ENCODE peak calls at places on chromosomes 7 and 10, in eight cellular contexts. One of them, this sample, is unnamed.
A peak's percentile ranks its signal among the peaks of the same experiment; 100 is the strongest.

GRCh38 chr7:94367940-94368339 is 26.8 kb upstream of the COL1A2 start:
- DNase-seq in fibroblast of lung: peak; percentile 91
- DNase-seq in upper lobe of right lung: no peak
- DNase-seq in prostate gland: no peak
- DNase-seq in astrocyte: peak; percentile 88
- DNase-seq in right lobe of liver: no peak
- DNase-seq in thoracic aorta: no peak
- DNase-seq in CD8-positive, alpha-beta T cell: no peak
- DNase-seq in this sample: no peak

GRCh38 chr10:120940299-120940900 is 89.2 kb downstream of the WDR11 start:
- DNase-seq in upper lobe of right lung: no peak
- DNase-seq in fibroblast of lung: no peak
- DNase-seq in prostate gland: no peak
- DNase-seq in right lobe of liver: no peak
- DNase-seq in thoracic aorta: no peak
- DNase-seq in astrocyte: no peak
- DNase-seq in CD8-positive, alpha-beta T cell: no peak
- DNase-seq in this sample: no peak

GRCh38 chr10:110225756-110226554 is 18.6 kb downstream of the MXI1 start:
- DNase-seq in fibroblast of lung: peak; percentile 92
- DNase-seq in right lobe of liver: peak; percentile 94
- DNase-seq in upper lobe of right lung: peak; percentile 96
- DNase-seq in prostate gland: peak; percentile 90
- DNase-seq in thoracic aorta: peak; percentile 47
- DNase-seq in CD8-positive, alpha-beta T cell: peak; percentile 85
- DNase-seq in astrocyte: peak; percentile 85
- DNase-seq in this sample: peak; percentile 80

GRCh38 chr10:29811751-29812427 is 177.1 kb upstream of the SVIL start:
- DNase-seq in prostate gland: peak; percentile 74
- DNase-seq in thoracic aorta: peak; percentile 62
- DNase-seq in right lobe of liver: no peak
- DNase-seq in CD8-positive, alpha-beta T cell: no peak
- DNase-seq in fibroblast of lung: peak; percentile 99
- DNase-seq in upper lobe of right lung: no peak
- DNase-seq in astrocyte: peak; percentile 99
- DNase-seq in this sample: peak; percentile 78

GRCh38 chr7:81331061-81332018 is 412.5 kb upstream of the SEMA3C start:
- DNase-seq in prostate gland: no peak
- DNase-seq in astrocyte: peak; percentile 53
- DNase-seq in upper lobe of right lung: no peak
- DNase-seq in right lobe of liver: no peak
- DNase-seq in CD8-positive, alpha-beta T cell: no peak
- DNase-seq in thoracic aorta: no peak
- DNase-seq in fibroblast of lung: peak; percentile 68
- DNase-seq in this sample: no peak

GRCh38 chr7:44048031-44048795 is 3.7 kb downstream of the DBNL start:
- DNase-seq in CD8-positive, alpha-beta T cell: no peak
- DNase-seq in fibroblast of lung: no peak
- DNase-seq in thoracic aorta: no peak
- DNase-seq in upper lobe of right lung: peak; percentile 44
- DNase-seq in right lobe of liver: peak; percentile 38
- DNase-seq in astrocyte: no peak
- DNase-seq in prostate gland: no peak
- DNase-seq in this sample: no peak

GRCh38 chr10:119190353-119190752 is 11.7 kb upstream of the PRDX3 start:
- DNase-seq in CD8-positive, alpha-beta T cell: no peak
- DNase-seq in upper lobe of right lung: no peak
- DNase-seq in fibroblast of lung: peak; percentile 100
- DNase-seq in prostate gland: no peak
- DNase-seq in astrocyte: peak; percentile 99
- DNase-seq in thoracic aorta: no peak
- DNase-seq in right lobe of liver: no peak
- DNase-seq in this sample: no peak

GRCh38 chr7:151174246-151175046 is 7.0 kb upstream of the GBX1 start:
- DNase-seq in CD8-positive, alpha-beta T cell: no peak
- DNase-seq in right lobe of liver: peak; percentile 41
- DNase-seq in astrocyte: peak; percentile 8
- DNase-seq in upper lobe of right lung: no peak
- DNase-seq in thoracic aorta: no peak
- DNase-seq in fibroblast of lung: no peak
- DNase-seq in prostate gland: no peak
- DNase-seq in this sample: no peak

GRCh38 chr7:6027806-6028365 is 3.3 kb upstream of the ANKRD61 start:
- DNase-seq in upper lobe of right lung: no peak
- DNase-seq in prostate gland: no peak
- DNase-seq in astrocyte: no peak
- DNase-seq in right lobe of liver: peak; percentile 11
- DNase-seq in CD8-positive, alpha-beta T cell: no peak
- DNase-seq in thoracic aorta: no peak
- DNase-seq in fibroblast of lung: no peak
- DNase-seq in this sample: no peak

GRCh38 chr7:6028563-6028962 is 2.6 kb upstream of the ANKRD61 start:
- DNase-seq in CD8-positive, alpha-beta T cell: no peak
- DNase-seq in astrocyte: no peak
- DNase-seq in prostate gland: peak; percentile 38
- DNase-seq in upper lobe of right lung: no peak
- DNase-seq in fibroblast of lung: no peak
- DNase-seq in thoracic aorta: no peak
- DNase-seq in right lobe of liver: no peak
- DNase-seq in this sample: no peak

GRCh38 chr7:6023974-6024435 is 7.2 kb upstream of the ANKRD61 start:
- DNase-seq in upper lobe of right lung: peak; percentile 36
- DNase-seq in right lobe of liver: no peak
- DNase-seq in prostate gland: no peak
- DNase-seq in CD8-positive, alpha-beta T cell: no peak
- DNase-seq in thoracic aorta: no peak
- DNase-seq in fibroblast of lung: no peak
- DNase-seq in astrocyte: no peak
- DNase-seq in this sample: no peak

GRCh38 chr7:6026917-6027316 is 4.3 kb upstream of the ANKRD61 start:
- DNase-seq in fibroblast of lung: no peak
- DNase-seq in right lobe of liver: peak; percentile 39
- DNase-seq in upper lobe of right lung: peak; percentile 54
- DNase-seq in CD8-positive, alpha-beta T cell: no peak
- DNase-seq in astrocyte: no peak
- DNase-seq in prostate gland: no peak
- DNase-seq in thoracic aorta: no peak
- DNase-seq in this sample: no peak

DNA sequence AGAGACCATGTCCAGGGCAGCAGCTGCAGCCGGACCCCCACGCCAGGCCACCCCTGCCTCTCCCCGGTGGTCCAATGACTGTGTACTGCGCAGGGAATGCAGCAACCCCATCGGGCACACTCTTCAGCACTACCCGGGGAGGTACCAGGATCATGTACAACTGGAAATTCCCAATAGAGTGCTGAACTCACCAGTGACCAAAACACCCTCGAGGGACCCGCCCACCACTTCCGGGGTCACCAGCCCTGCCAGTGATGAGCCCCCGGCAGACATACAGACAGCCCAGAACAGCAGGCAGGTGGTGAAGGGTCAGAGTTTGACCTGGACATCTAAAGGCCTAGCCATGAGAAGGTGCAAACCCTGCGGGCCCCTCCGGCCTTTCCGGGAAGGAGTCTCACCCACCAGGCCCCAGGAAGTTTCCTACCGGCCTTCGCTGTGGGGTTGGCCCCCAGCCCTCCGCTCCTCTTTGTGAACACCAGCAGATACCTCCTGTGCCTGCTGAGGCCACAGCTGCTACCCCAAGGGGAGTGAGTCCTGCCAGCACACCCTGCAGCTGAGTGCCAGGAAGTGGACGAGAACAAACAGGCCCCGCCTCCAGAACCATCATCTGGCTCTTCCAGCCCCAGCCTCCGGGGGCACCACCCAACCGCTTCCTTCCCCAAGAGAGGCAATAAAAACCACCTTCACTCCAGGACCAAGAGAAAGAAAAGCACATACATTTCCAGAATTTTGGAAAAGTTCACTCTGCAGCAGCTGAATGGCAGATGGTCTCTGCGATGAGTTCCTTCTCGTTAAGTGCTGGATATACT is 5.0 kb upstream of the ANKRD61 start:
- DNase-seq in upper lobe of right lung: peak; percentile 86
- DNase-seq in thoracic aorta: peak; percentile 19
- DNase-seq in right lobe of liver: peak; percentile 61
- DNase-seq in CD8-positive, alpha-beta T cell: peak; percentile 62
- DNase-seq in astrocyte: no peak
- DNase-seq in prostate gland: peak; percentile 80
- DNase-seq in fibroblast of lung: peak; percentile 4
- DNase-seq in this sample: no peak
- TF ChIP-seq CTCF in upper lobe of right lung: peak; percentile 38
- TF ChIP-seq CTCF in thoracic aorta: no peak
- TF ChIP-seq CTCF in right lobe of liver: no peak
- TF ChIP-seq CTCF in CD8-positive, alpha-beta T cell: no peak
- TF ChIP-seq CTCF in astrocyte: peak; percentile 10
- TF ChIP-seq CTCF in prostate gland: no peak
- TF ChIP-seq CTCF in fibroblast of lung: peak; percentile 27
- TF ChIP-seq CTCF in this sample: peak; percentile 57

GRCh38 chr10:131692176-131692575 is 208.6 kb upstream of the PPP2R2D start:
- DNase-seq in thoracic aorta: no peak
- DNase-seq in prostate gland: no peak
- DNase-seq in right lobe of liver: no peak
- DNase-seq in astrocyte: no peak
- DNase-seq in upper lobe of right lung: peak; percentile 42
- DNase-seq in fibroblast of lung: no peak
- DNase-seq in CD8-positive, alpha-beta T cell: no peak
- DNase-seq in this sample: no peak

GRCh38 chr10:131692686-131693334 is 208.0 kb upstream of the PPP2R2D start:
- DNase-seq in fibroblast of lung: no peak
- DNase-seq in thoracic aorta: no peak
- DNase-seq in upper lobe of right lung: peak; percentile 36
- DNase-seq in right lobe of liver: no peak
- DNase-seq in prostate gland: no peak
- DNase-seq in CD8-positive, alpha-beta T cell: no peak
- DNase-seq in astrocyte: no peak
- DNase-seq in this sample: no peak

GRCh38 chr10:131690805-131691239 is 210.0 kb upstream of the PPP2R2D start:
- DNase-seq in right lobe of liver: no peak
- DNase-seq in upper lobe of right lung: peak; percentile 48
- DNase-seq in CD8-positive, alpha-beta T cell: no peak
- DNase-seq in thoracic aorta: no peak
- DNase-seq in prostate gland: no peak
- DNase-seq in astrocyte: no peak
- DNase-seq in fibroblast of lung: no peak
- DNase-seq in this sample: no peak

GRCh38 chr10:131689954-131690669 is 210.7 kb upstream of the PPP2R2D start:
- DNase-seq in right lobe of liver: no peak
- DNase-seq in CD8-positive, alpha-beta T cell: no peak
- DNase-seq in upper lobe of right lung: peak; percentile 19
- DNase-seq in astrocyte: no peak
- DNase-seq in fibroblast of lung: no peak
- DNase-seq in prostate gland: no peak
- DNase-seq in thoracic aorta: no peak
- DNase-seq in this sample: no peak

DNA sequence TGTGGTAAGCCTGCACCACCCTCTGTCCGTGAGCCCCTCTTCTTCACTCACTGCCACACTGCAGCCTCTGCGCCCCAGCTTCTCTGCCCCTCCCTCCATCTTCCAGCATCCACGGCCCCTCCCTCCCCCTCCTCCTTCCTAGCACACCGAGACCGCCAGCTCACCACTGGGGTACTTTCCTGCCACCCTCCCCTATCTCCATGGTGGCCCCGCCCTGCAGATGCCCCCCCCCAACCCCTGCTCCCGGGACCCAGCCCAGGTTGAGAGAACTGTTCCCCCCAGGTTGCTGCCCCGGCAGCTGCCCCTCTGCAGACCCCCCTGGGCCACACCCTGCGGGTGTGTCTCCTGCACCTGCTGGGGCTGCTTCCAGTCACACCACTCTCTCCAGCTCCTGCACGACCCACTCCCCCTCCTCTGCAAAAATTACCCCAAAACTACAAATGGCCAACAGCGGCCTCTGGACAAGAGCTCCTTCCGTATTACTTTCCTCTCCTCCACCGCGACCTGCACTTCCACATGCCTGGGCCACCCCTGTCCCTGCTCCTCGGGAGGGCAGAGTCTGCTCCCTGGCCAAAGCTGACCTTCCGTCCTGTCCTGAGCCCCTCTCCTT is 209.2 kb upstream of the PPP2R2D start:
- DNase-seq in prostate gland: no peak
- DNase-seq in upper lobe of right lung: peak; percentile 46
- DNase-seq in thoracic aorta: no peak
- DNase-seq in right lobe of liver: no peak
- DNase-seq in astrocyte: no peak
- DNase-seq in fibroblast of lung: no peak
- DNase-seq in CD8-positive, alpha-beta T cell: no peak
- DNase-seq in this sample: no peak
- H3K9me3 ChIP-seq in prostate gland: no peaks in the 10 kb centered on the region
- H3K9me3 ChIP-seq in upper lobe of right lung: no peaks in the 10 kb centered on the region
- H3K9me3 ChIP-seq in thoracic aorta: no peaks in the 10 kb centered on the region
- H3K9me3 ChIP-seq in right lobe of liver: no peaks in the 10 kb centered on the region
- H3K9me3 ChIP-seq in astrocyte: peaks cover 25% of the 10 kb centered on the region
- H3K9me3 ChIP-seq in fibroblast of lung: no peaks in the 10 kb centered on the region
- H3K9me3 ChIP-seq in CD8-positive, alpha-beta T cell: no peaks in the 10 kb centered on the region
- H3K9me3 ChIP-seq in this sample: no peaks in the 10 kb centered on the region

GRCh38 chr10:16765532-16766365 is 51.5 kb downstream of the RSU1 start:
- DNase-seq in right lobe of liver: no peak
- DNase-seq in upper lobe of right lung: no peak
- DNase-seq in fibroblast of lung: no peak
- DNase-seq in CD8-positive, alpha-beta T cell: no peak
- DNase-seq in thoracic aorta: no peak
- DNase-seq in astrocyte: no peak
- DNase-seq in prostate gland: no peak
- DNase-seq in this sample: no peak

GRCh38 chr10:16756561-16757221 is 60.5 kb downstream of the RSU1 start:
- DNase-seq in thoracic aorta: no peak
- DNase-seq in upper lobe of right lung: no peak
- DNase-seq in CD8-positive, alpha-beta T cell: no peak
- DNase-seq in prostate gland: no peak
- DNase-seq in fibroblast of lung: peak; percentile 79
- DNase-seq in right lobe of liver: no peak
- DNase-seq in astrocyte: peak; percentile 80
- DNase-seq in this sample: no peak

GRCh38 chr10:16761300-16761699 is 55.9 kb downstream of the RSU1 start:
- DNase-seq in CD8-positive, alpha-beta T cell: no peak
- DNase-seq in upper lobe of right lung: no peak
- DNase-seq in fibroblast of lung: no peak
- DNase-seq in thoracic aorta: no peak
- DNase-seq in astrocyte: no peak
- DNase-seq in right lobe of liver: no peak
- DNase-seq in prostate gland: no peak
- DNase-seq in this sample: no peak
- H3K4me3 ChIP-seq in CD8-positive, alpha-beta T cell: no peak overlapping the region
- H3K4me3 ChIP-seq in upper lobe of right lung: no peak overlapping the region
- H3K4me3 ChIP-seq in fibroblast of lung: no peak overlapping the region
- H3K4me3 ChIP-seq in thoracic aorta: no peak overlapping the region
- H3K4me3 ChIP-seq in astrocyte: no peak overlapping the region
- H3K4me3 ChIP-seq in right lobe of liver: no peak overlapping the region
- H3K4me3 ChIP-seq in prostate gland: no peak overlapping the region
- H3K4me3 ChIP-seq in this sample: no peak overlapping the region

GRCh38 chr7:135169141-135169935 is 1.2 kb downstream of the CYREN start:
- DNase-seq in thoracic aorta: no peak
- DNase-seq in fibroblast of lung: peak; percentile 67
- DNase-seq in upper lobe of right lung: no peak
- DNase-seq in right lobe of liver: peak; percentile 75
- DNase-seq in prostate gland: no peak
- DNase-seq in astrocyte: peak; percentile 54
- DNase-seq in CD8-positive, alpha-beta T cell: peak; percentile 36
- DNase-seq in this sample: peak; percentile 42

GRCh38 chr7:135167360-135167759 is 3.1 kb downstream of the CYREN start:
- DNase-seq in CD8-positive, alpha-beta T cell: no peak
- DNase-seq in upper lobe of right lung: no peak
- DNase-seq in right lobe of liver: no peak
- DNase-seq in astrocyte: no peak
- DNase-seq in prostate gland: no peak
- DNase-seq in thoracic aorta: no peak
- DNase-seq in fibroblast of lung: no peak
- DNase-seq in this sample: no peak

GRCh38 chr7:135168489-135169140 is 1.9 kb downstream of the CYREN start:
- DNase-seq in CD8-positive, alpha-beta T cell: no peak
- DNase-seq in astrocyte: no peak
- DNase-seq in fibroblast of lung: no peak
- DNase-seq in upper lobe of right lung: no peak
- DNase-seq in thoracic aorta: no peak
- DNase-seq in right lobe of liver: no peak
- DNase-seq in prostate gland: no peak
- DNase-seq in this sample: no peak

GRCh38 chr7:135166338-135166989 is 4.0 kb downstream of the CYREN start:
- DNase-seq in thoracic aorta: no peak
- DNase-seq in CD8-positive, alpha-beta T cell: no peak
- DNase-seq in right lobe of liver: peak; percentile 64
- DNase-seq in fibroblast of lung: no peak
- DNase-seq in prostate gland: no peak
- DNase-seq in astrocyte: no peak
- DNase-seq in upper lobe of right lung: no peak
- DNase-seq in this sample: no peak

GRCh38 chr7:135168001-135168400 is 2.5 kb downstream of the CYREN start:
- DNase-seq in CD8-positive, alpha-beta T cell: no peak
- DNase-seq in thoracic aorta: no peak
- DNase-seq in upper lobe of right lung: no peak
- DNase-seq in fibroblast of lung: no peak
- DNase-seq in right lobe of liver: no peak
- DNase-seq in prostate gland: no peak
- DNase-seq in astrocyte: no peak
- DNase-seq in this sample: no peak
- TF ChIP-seq CTCF in CD8-positive, alpha-beta T cell: no peak
- TF ChIP-seq CTCF in thoracic aorta: no peak
- TF ChIP-seq CTCF in upper lobe of right lung: no peak
- TF ChIP-seq CTCF in fibroblast of lung: no peak
- TF ChIP-seq CTCF in right lobe of liver: no peak
- TF ChIP-seq CTCF in prostate gland: no peak
- TF ChIP-seq CTCF in astrocyte: no peak
- TF ChIP-seq CTCF in this sample: no peak